ENCODE peak calls at places on chromosomes 16 and 17, in eight cellular contexts. B is Panc1; L is Right ventricle myocardium inferior; D is activated naive CD8-positive, alpha-beta T cell treated with anti-CD3 and anti-CD28 coated beads, Interleukin-2, amount 10 ng/mL, durations not matched to agents 7 days and 5 days; O is A549; I is left cardiac atrium; U is lung; M is activated B cell treated with CpG ODN at 0.5 μM for 24 hours. Q is an unnamed sample.

GRCh38 chr17:64217249-64217652 is 45.8 kb downstream of the TEX2 start:
- ATAC-seq in U (no peak), D (no peak), L (peak; percentile 11), M (no peak), I (peak; percentile 19), B (no peak), O (no peak), Q (no peak)

GRCh38 chr17:37240381-37240780 is 135.4 kb upstream of the C17orf78 start:
- ATAC-seq in M (no peak), U (no peak), O (peak; percentile 37), L (no peak), B (no peak), D (no peak), I (no peak), Q (no peak)

GRCh38 chr17:64120159-64120558 is 9.8 kb downstream of the ERN1 start:
- ATAC-seq in U (no peak), I (no peak), B (no peak), O (no peak), M (no peak), D (no peak), L (no peak), Q (peak; percentile 42)

GRCh38 chr17:83183951-83184506 is 104.6 kb downstream of the METRNL start:
- ATAC-seq in I (peak; percentile 63), D (no peak), L (peak; percentile 45), U (no peak), M (no peak), B (no peak), O (no peak), Q (no peak)

GRCh38 chr16:11025120-11025531 is 80.8 kb downstream of the CLEC16A start:
- ATAC-seq in O (no peak), D (peak; percentile 54), M (no peak), L (no peak), U (no peak), B (no peak), I (no peak), Q (peak; percentile 87)

GRCh38 chr16:1914759-1915387 is 3.3 kb downstream of the HS3ST6 start:
- ATAC-seq in B (no peak), L (no peak), O (no peak), U (no peak), M (no peak), D (no peak), I (no peak), Q (no peak)

GRCh38 chr16:23876256-23876896 is 40.6 kb downstream of the PRKCB start:
- ATAC-seq in O (no peak), D (no peak), B (no peak), I (no peak), L (no peak), M (no peak), U (no peak), Q (no peak)

GRCh38 chr17:82503094-82503727 is 16.3 kb upstream of the FOXK2 start:
- ATAC-seq in I (no peak), O (no peak), U (no peak), M (no peak), L (no peak), D (no peak), B (no peak), Q (no peak)

GRCh38 chr16:13095061-13095460 is 193.7 kb downstream of the SHISA9 start:
- ATAC-seq in D (no peak), M (no peak), O (no peak), L (no peak), B (no peak), I (no peak), U (no peak), Q (no peak)

GRCh38 chr17:44970136-44970737 is 2.1 kb upstream of the C1QL1 start:
- ATAC-seq in U (no peak), O (peak; percentile 16), B (no peak), I (peak; percentile 21), L (peak; percentile 24), M (no peak), D (no peak), Q (no peak)

GRCh38 chr16:23026777-23027362 is 122.4 kb downstream of the USP31 start:
- ATAC-seq in O (peak; percentile 43), U (no peak), B (no peak), D (no peak), M (no peak), L (no peak), I (no peak), Q (no peak)

GRCh38 chr17:15947976-15948752 is 3.2 kb downstream of the ADORA2B start:
- ATAC-seq in B (no peak), L (no peak), D (no peak), U (no peak), O (no peak), I (no peak), M (no peak), Q (no peak)

GRCh38 chr16:50478021-50478772 is 70.0 kb upstream of the NKD1 start:
- ATAC-seq in U (no peak), L (no peak), B (no peak), D (no peak), I (no peak), O (peak; percentile 47), M (no peak), Q (no peak)

GRCh38 chr16:90023078-90023447 is 3.8 kb upstream of the DBNDD1 start:
- ATAC-seq in I (peak; percentile 21), B (peak; percentile 1), O (peak; percentile 13), M (no peak), U (no peak), L (peak; percentile 24), D (no peak), Q (no peak)

GRCh38 chr16:75317101-75317522 is 65.7 kb upstream of the BCAR1 start:
- ATAC-seq in L (no peak), M (no peak), B (no peak), D (no peak), U (peak; percentile 41), I (peak; percentile 81), O (no peak), Q (no peak)

GRCh38 chr17:30091166-30091670 is 25.4 kb upstream of the NSRP1 start:
- ATAC-seq in L (no peak), B (no peak), O (no peak), D (no peak), U (no peak), M (no peak), I (no peak), Q (no peak)

GRCh38 chr16:71524566-71525553 is 1.4 kb upstream of the CHST4 start:
- ATAC-seq in M (no peak), O (no peak), L (no peak), D (no peak), I (no peak), B (no peak), U (no peak), Q (no peak)

GRCh38 chr17:59435238-59435637 is 103.8 kb downstream of the YPEL2 start:
- ATAC-seq in M (no peak), B (no peak), U (no peak), L (no peak), I (peak; percentile 50), D (no peak), O (peak; percentile 36), Q (peak; percentile 94)

GRCh38 chr17:49015924-49016774 is 19.0 kb downstream of the IGF2BP1 start:
- ATAC-seq in I (no peak), D (no peak), O (peak; percentile 55), B (peak; percentile 52), M (no peak), U (no peak), L (no peak), Q (no peak)

GRCh38 chr16:87834668-87835473 is 34.4 kb downstream of the SLC7A5 start:
- ATAC-seq in M (no peak), U (no peak), I (peak; percentile 27), O (peak; percentile 2), D (no peak), B (no peak), L (no peak), Q (no peak)

GRCh38 chr17:48871035-48871550 is 21.5 kb upstream of the ATP5MC1 start:
- ATAC-seq in M (no peak), U (no peak), D (peak; percentile 60), L (no peak), O (peak; percentile 15), I (no peak), B (no peak), Q (no peak)

GRCh38 chr16:83040174-83040573 is 413.4 kb downstream of the CDH13 start:
- ATAC-seq in M (no peak), D (no peak), L (no peak), I (no peak), O (no peak), B (no peak), U (no peak), Q (peak; percentile 21)

GRCh38 chr16:67969286-67970039 is 1.0 kb upstream of the SLC12A4 start:
- ATAC-seq in O (no peak), U (no peak), M (peak; percentile 3), B (no peak), L (no peak), I (peak; percentile 0), D (no peak), Q (no peak)

GRCh38 chr16:31010539-31010938 is at the start of gene STX1B:
- ATAC-seq in B (no peak), M (peak; percentile 37), L (no peak), I (no peak), U (no peak), D (peak; percentile 44), O (no peak), Q (peak; percentile 30)

GRCh38 chr16:49127103-49127502 is 154.5 kb downstream of the CBLN1 start:
- ATAC-seq in L (no peak), O (no peak), D (no peak), M (no peak), U (no peak), I (no peak), B (no peak), Q (no peak)

GRCh38 chr17:1764274-1764673 is 2.4 kb downstream of the SERPINF1 start:
- ATAC-seq in D (peak; percentile 98), I (peak; percentile 75), M (peak; percentile 85), L (peak; percentile 75), O (peak; percentile 11), U (peak; percentile 31), B (no peak), Q (peak; percentile 65)

GRCh38 chr17:74443516-74444296 is 11.8 kb downstream of the GPRC5C start:
- ATAC-seq in M (no peak), I (no peak), L (no peak), O (peak; percentile 8), B (peak; percentile 22), D (no peak), U (no peak), Q (no peak)

GRCh38 chr17:66399441-66399840 is 97.0 kb downstream of the PRKCA start:
- ATAC-seq in M (no peak), D (peak; percentile 59), B (no peak), I (no peak), L (no peak), U (no peak), O (no peak), Q (peak; percentile 80)

Q was measured in activated CD4-positive, CD25-positive, alpha-beta regulatory T cell treated with anti-CD3 and anti-CD28 coated beads, Interleukin-2, amount 50 U/mL, for 24 hours.